ENCODE peak calls at places on chromosome 4, in four cellular contexts. H is HEK293T, Y is GM12878, U is HepG2. K is an unnamed sample.

GRCh38 chr4:144318797-144319196 is 178.3 kb upstream of the GYPA start:
- DNase-seq in H (no peak), Y (no peak), U (no peak), K (no peak)

GRCh38 chr4:107564326-107564725 is 155.7 kb downstream of the PAPSS1 start:
- DNase-seq in H (no peak), Y (no peak), U (no peak), K (no peak)

GRCh38 chr4:72136429-72136828 is 104.6 kb downstream of the NPFFR2 start:
- DNase-seq in H (no peak), Y (no peak), U (no peak), K (no peak)

GRCh38 chr4:28360681-28361080 is 1500.0 kb downstream of the STIM2 start:
- DNase-seq in H (no peak), Y (no peak), U (no peak), K (no peak)

GRCh38 chr4:119647558-119647957 is 19.0 kb upstream of the PDE5A start:
- DNase-seq in H (no peak), Y (no peak), U (no peak), K (no peak)

GRCh38 chr4:57499786-57500185 is 389.6 kb upstream of the IGFBP7 start:
- DNase-seq in H (no peak), Y (no peak), U (peak), K (no peak)

GRCh38 chr4:72567036-72567435 is 2.0 kb downstream of the ADAMTS3 start:
- DNase-seq in H (no peak), Y (no peak), U (no peak), K (no peak)

GRCh38 chr4:158590219-158590618 is 68.5 kb downstream of the RXFP1 start:
- DNase-seq in H (no peak), Y (no peak), U (no peak), K (no peak)

GRCh38 chr4:175678451-175678850 is 133.6 kb downstream of the GPM6A start:
- DNase-seq in H (no peak), Y (no peak), U (no peak), K (no peak)

GRCh38 chr4:30842689-30843088 is 122.5 kb downstream of the PCDH7 start:
- DNase-seq in H (no peak), Y (no peak), U (no peak), K (no peak)

GRCh38 chr4:11355224-11355623 is 73.5 kb downstream of the HS3ST1 start:
- DNase-seq in H (no peak), Y (no peak), U (no peak), K (no peak)

GRCh38 chr4:147059064-147059731 is 113.5 kb upstream of the TTC29 start:
- DNase-seq in H (no peak), Y (no peak), U (no peak), K (no peak)

GRCh38 chr4:123952530-123953274 is 556.1 kb downstream of the SPRY1 start:
- DNase-seq in H (no peak), Y (no peak), U (no peak), K (no peak)

GRCh38 chr4:88275516-88275915 is 8.8 kb downstream of the PPM1K start:
- DNase-seq in H (no peak), Y (no peak), U (no peak), K (no peak)

GRCh38 chr4:38275331-38275821 is 315.2 kb downstream of the PTTG2 start:
- DNase-seq in H (no peak), Y (no peak), U (peak), K (no peak)

DNA sequence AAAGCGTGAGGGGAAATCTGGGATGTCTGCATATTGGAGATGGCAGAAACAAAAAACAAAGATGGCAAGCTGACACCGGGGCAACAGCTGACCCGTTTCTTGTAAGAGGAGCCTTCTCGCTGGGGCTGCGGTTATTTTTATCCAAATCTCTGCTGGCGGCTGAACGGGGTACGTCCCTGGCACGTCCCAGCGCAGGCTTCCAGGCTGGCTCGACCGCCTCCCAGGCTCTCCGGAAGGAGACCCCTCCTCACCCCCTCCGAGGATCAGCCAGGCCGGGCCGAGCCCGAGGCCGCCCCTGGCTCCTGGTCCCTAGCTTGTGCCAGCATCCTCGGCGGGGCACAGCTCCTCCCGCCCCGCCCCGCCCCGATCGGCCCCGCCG is 380 bp downstream of the SGCB start:
- DNase-seq in H (peak), Y (no peak), U (no peak), K (no peak)
- TF ChIP-seq FOXK2 in H (no peak), Y (no peak), U (no peak), K (no peak)

GRCh38 chr4:77120888-77121508 is 36.0 kb upstream of the CCNG2 start:
- DNase-seq in H (peak), Y (no peak), U (peak), K (no peak)

GRCh38 chr4:77127837-77128621 is 29.0 kb upstream of the CCNG2 start:
- DNase-seq in H (no peak), Y (no peak), U (no peak), K (no peak)

GRCh38 chr4:77126844-77127614 is 30.0 kb upstream of the CCNG2 start:
- DNase-seq in H (no peak), Y (no peak), U (no peak), K (no peak)

DNA sequence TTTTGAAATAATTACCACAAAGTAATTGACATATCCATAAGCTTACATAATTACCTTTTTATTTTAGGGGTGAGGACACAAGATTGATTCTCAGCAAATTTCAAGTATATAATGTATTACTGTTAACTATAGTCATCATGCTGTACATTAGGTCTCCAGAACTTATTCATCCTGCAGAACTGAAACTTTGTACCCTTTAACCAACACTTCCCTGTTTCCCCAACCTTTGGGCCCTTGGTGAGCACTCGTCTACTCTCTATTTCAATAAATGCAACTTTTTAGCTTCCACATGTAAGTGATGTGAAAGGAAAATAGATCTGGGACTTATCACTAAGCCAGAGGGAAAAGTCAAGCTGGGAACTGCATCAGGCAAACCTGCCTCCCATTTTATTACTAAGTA is 33.6 kb upstream of the CCNG2 start:
- DNase-seq in H (no peak), Y (no peak), U (no peak), K (no peak)
- TF ChIP-seq FOXK2 in H (no peak), Y (no peak), U (no peak), K (no peak)

DNA sequence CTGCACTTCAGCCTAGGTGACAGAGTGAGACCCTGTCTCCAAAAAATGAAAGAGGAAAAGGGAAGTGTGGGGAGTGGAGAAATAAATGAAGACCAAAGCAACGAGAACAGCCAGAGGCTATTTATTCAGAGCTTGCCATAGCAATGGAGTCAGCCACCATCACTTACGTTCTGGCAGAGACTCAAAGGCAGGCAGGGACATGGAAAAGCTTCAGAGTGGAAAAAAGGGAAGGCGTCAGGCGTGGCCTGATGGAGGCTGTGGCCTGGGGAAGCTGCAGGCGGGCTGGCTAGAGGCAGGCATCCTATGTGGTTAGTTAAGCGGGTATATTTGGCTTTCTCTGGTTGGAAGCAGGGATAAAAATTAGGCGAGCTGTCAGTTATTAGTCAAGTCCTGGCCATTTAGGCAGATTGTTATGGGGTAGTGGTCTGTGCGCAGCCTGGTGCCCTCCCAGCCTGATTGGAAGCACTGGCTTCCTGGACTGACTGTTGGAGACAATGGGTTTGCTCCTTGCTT is 73.3 kb downstream of the DCTD start:
- DNase-seq in H (no peak), Y (no peak), U (no peak), K (no peak)
- TF ChIP-seq FOXK2 in H (no peak), Y (no peak), U (no peak), K (no peak)

GRCh38 chr4:152981842-152982241 is 45.7 kb downstream of the FHDC1 start:
- DNase-seq in H (no peak), Y (no peak), U (no peak), K (no peak)
- TF ChIP-seq FOXK2 in H (no peak), Y (no peak), U (no peak), K (no peak)

GRCh38 chr4:180098601-180099000 is 2144.6 kb upstream of the TENM3 start:
- DNase-seq in H (no peak), Y (no peak), U (no peak), K (no peak)

GRCh38 chr4:180103794-180104193 is 2139.4 kb upstream of the TENM3 start:
- DNase-seq in H (no peak), Y (no peak), U (no peak), K (no peak)

GRCh38 chr4:180099962-180100361 is 2143.2 kb upstream of the TENM3 start:
- DNase-seq in H (no peak), Y (no peak), U (no peak), K (no peak)

GRCh38 chr4:180100433-180101344 is 2142.5 kb upstream of the TENM3 start:
- DNase-seq in H (no peak), Y (no peak), U (no peak), K (no peak)

DNA sequence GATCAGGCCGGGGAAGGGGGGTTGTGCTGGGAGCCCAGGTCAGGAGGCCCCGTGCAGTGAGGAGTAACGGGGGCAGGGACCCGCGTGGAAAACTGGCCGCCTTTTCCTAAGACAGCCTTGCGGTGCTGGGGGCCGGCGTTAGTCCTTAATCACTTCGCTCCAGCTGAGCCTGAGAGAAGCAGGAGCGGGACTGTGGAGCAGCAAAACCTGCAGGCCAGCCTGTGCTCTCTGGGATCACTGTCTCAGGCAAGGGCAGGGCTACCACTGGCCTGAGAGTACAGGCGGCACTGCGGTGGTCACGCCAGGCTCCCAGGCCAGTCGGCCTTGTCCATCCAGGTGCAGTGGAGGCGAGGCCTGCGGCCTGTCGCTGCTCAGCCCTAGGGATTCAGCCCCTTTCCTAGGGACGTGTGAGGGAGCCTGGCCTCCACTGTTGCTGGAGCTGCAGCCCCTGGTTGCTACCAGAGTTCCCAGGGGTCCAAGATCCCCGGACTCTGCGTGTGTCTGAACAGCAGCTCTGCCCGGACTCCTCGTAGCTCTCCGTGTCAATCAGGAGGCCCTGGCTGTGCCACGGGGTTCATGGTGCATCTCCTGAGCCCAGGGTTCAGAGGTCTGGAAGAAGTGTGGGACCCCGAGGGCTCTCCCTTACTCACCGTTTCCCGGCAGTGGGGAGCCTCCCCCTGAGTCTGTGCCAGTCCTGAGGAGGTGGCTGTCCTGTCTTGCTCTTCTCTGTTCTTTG is 2141.7 kb upstream of the TENM3 start:
- DNase-seq in H (no peak), Y (no peak), U (no peak), K (no peak)
- TF ChIP-seq FOXK2 in H (no peak), Y (no peak), U (no peak), K (no peak)

GRCh38 chr4:111934294-111934693 is 211.0 kb upstream of the FAM241A start:
- DNase-seq in H (no peak), Y (no peak), U (no peak), K (no peak)
- TF ChIP-seq FOXK2 in H (no peak), Y (no peak), U (no peak), K (no peak)